ENCODE peak calls at places on chromosomes 16 and 17, in four cellular contexts. One of them, this sample, is unnamed.

GRCh38 chr17:82767041-82767754 is 15.3 kb downstream of the TBCD start:
- DNase-seq in amniotic stem cell: no peak
- DNase-seq in T-cell: peak
- DNase-seq in GM12892: no peak
- DNase-seq in this sample: peak

GRCh38 chr16:58464916-58465731 is 34.8 kb upstream of the NDRG4 start:
- DNase-seq in T-cell: no peak
- DNase-seq in GM12892: no peak
- DNase-seq in amniotic stem cell: no peak
- DNase-seq in this sample: no peak

GRCh38 chr17:29114141-29114540 is 66.1 kb downstream of the MYO18A start:
- DNase-seq in T-cell: no peak
- DNase-seq in amniotic stem cell: no peak
- DNase-seq in GM12892: no peak
- DNase-seq in this sample: no peak

GRCh38 chr17:7237761-7238417 is 1.4 kb downstream of the PHF23 start:
- DNase-seq in GM12892: peak
- DNase-seq in amniotic stem cell: no peak
- DNase-seq in T-cell: peak
- DNase-seq in this sample: peak

GRCh38 chr17:75619506-75620431 is 13.5 kb upstream of the SMIM5 start:
- DNase-seq in T-cell: no peak
- DNase-seq in GM12892: peak
- DNase-seq in amniotic stem cell: no peak
- DNase-seq in this sample: peak

GRCh38 chr16:2828521-2828840 is 1.6 kb upstream of the ZG16B start:
- DNase-seq in amniotic stem cell: no peak
- DNase-seq in GM12892: no peak
- DNase-seq in T-cell: no peak
- DNase-seq in this sample: no peak

GRCh38 chr17:29091591-29092291 is 48.8 kb downstream of the PIPOX start:
- DNase-seq in amniotic stem cell: no peak
- DNase-seq in T-cell: no peak
- DNase-seq in GM12892: no peak
- DNase-seq in this sample: no peak

GRCh38 chr17:51184124-51184523 is 17.9 kb downstream of the NME2 start:
- DNase-seq in GM12892: no peak
- DNase-seq in T-cell: no peak
- DNase-seq in amniotic stem cell: no peak
- DNase-seq in this sample: no peak

GRCh38 chr16:10145636-10146035 is 36.6 kb downstream of the GRIN2A start:
- DNase-seq in GM12892: no peak
- DNase-seq in amniotic stem cell: no peak
- DNase-seq in T-cell: no peak
- DNase-seq in this sample: no peak

GRCh38 chr16:85178596-85178995 is 66.3 kb upstream of the CIBAR2 start:
- DNase-seq in GM12892: no peak
- DNase-seq in T-cell: no peak
- DNase-seq in amniotic stem cell: no peak
- DNase-seq in this sample: no peak

GRCh38 chr17:32264140-32264799 is 1.4 kb upstream of the RHBDL3 start:
- DNase-seq in GM12892: no peak
- DNase-seq in T-cell: no peak
- DNase-seq in amniotic stem cell: no peak
- DNase-seq in this sample: no peak

GRCh38 chr17:2214047-2214717 is 89.4 kb downstream of the SMG6 start:
- DNase-seq in GM12892: no peak
- DNase-seq in T-cell: no peak
- DNase-seq in amniotic stem cell: peak
- DNase-seq in this sample: no peak

GRCh38 chr17:81941484-81942166 is 4.5 kb upstream of the PYCR1 start:
- DNase-seq in amniotic stem cell: no peak
- DNase-seq in T-cell: no peak
- DNase-seq in GM12892: no peak
- DNase-seq in this sample: peak

GRCh38 chr17:29412780-29413565 is 22.8 kb downstream of the TAOK1 start:
- DNase-seq in amniotic stem cell: no peak
- DNase-seq in GM12892: no peak
- DNase-seq in T-cell: no peak
- DNase-seq in this sample: peak

GRCh38 chr16:57471852-57472664 is 9.6 kb downstream of the POLR2C start:
- DNase-seq in amniotic stem cell: no peak
- DNase-seq in GM12892: no peak
- DNase-seq in T-cell: no peak
- DNase-seq in this sample: no peak

GRCh38 chr16:5309946-5310611 is 212.5 kb upstream of the EEF2KMT start:
- DNase-seq in amniotic stem cell: no peak
- DNase-seq in T-cell: no peak
- DNase-seq in GM12892: no peak
- DNase-seq in this sample: no peak

GRCh38 chr17:78885956-78886355 is 17.0 kb downstream of the CEP295NL start:
- DNase-seq in GM12892: no peak
- DNase-seq in T-cell: no peak
- DNase-seq in amniotic stem cell: no peak
- DNase-seq in this sample: no peak

GRCh38 chr16:72098936-72099335 is 5.3 kb downstream of the DHX38 start:
- DNase-seq in GM12892: no peak
- DNase-seq in amniotic stem cell: no peak
- DNase-seq in T-cell: no peak
- DNase-seq in this sample: no peak

GRCh38 chr17:37094391-37094790 is 145.6 kb downstream of the AATF start:
- DNase-seq in GM12892: no peak
- DNase-seq in amniotic stem cell: no peak
- DNase-seq in T-cell: no peak
- DNase-seq in this sample: no peak

GRCh38 chr17:77484096-77484495 is 343.3 kb downstream of the SEC14L1 start:
- DNase-seq in amniotic stem cell: no peak
- DNase-seq in T-cell: no peak
- DNase-seq in GM12892: no peak
- DNase-seq in this sample: no peak

GRCh38 chr17:50211249-50212120 is 10.1 kb upstream of the COL1A1 start:
- DNase-seq in T-cell: no peak
- DNase-seq in GM12892: no peak
- DNase-seq in amniotic stem cell: no peak
- DNase-seq in this sample: no peak

GRCh38 chr17:71068351-71068750 is 899.0 kb downstream of the KCNJ2 start:
- DNase-seq in T-cell: no peak
- DNase-seq in GM12892: no peak
- DNase-seq in amniotic stem cell: no peak
- DNase-seq in this sample: no peak

GRCh38 chr17:29615492-29616299 is 7.0 kb downstream of the CORO6 start:
- DNase-seq in T-cell: peak
- DNase-seq in amniotic stem cell: peak
- DNase-seq in GM12892: peak
- DNase-seq in this sample: peak

This sample was measured in frontal cortex.